ENCODE peak calls at places on chromosomes 13 and 19, in nine cellular contexts. One of them, this sample, is unnamed.

GRCh38 chr19:56301152-56301551 is 13.5 kb downstream of the ZSCAN5A start:
- DNase-seq in EL: no peak
- DNase-seq in endothelial cell: no peak
- DNase-seq in stimulated activated CD4-positive, alpha-beta T cell treated with anti-CD3 and anti-CD28 coated beads, Interleukin-2, amount 100 ng/mL, for 24 hours: no peak
- DNase-seq in mucosa of descending colon: no peak
- DNase-seq in T-cell: no peak
- DNase-seq in stimulated activated naive CD8-positive, alpha-beta T cell treated with anti-CD3 and anti-CD28 coated beads, Interleukin-15, Interleukin-2, amounts not matched to agents 100 U/mL and 50 U/mL, for 24 hours: no peak
- DNase-seq in AML-193: no peak
- DNase-seq in left colon: no peak
- DNase-seq in this sample: no peak

GRCh38 chr19:51271015-51271600 is 20.2 kb downstream of the SIGLECL1 start:
- DNase-seq in EL: no peak
- DNase-seq in endothelial cell: no peak
- DNase-seq in stimulated activated CD4-positive, alpha-beta T cell treated with anti-CD3 and anti-CD28 coated beads, Interleukin-2, amount 100 ng/mL, for 24 hours: no peak
- DNase-seq in mucosa of descending colon: no peak
- DNase-seq in T-cell: no peak
- DNase-seq in stimulated activated naive CD8-positive, alpha-beta T cell treated with anti-CD3 and anti-CD28 coated beads, Interleukin-15, Interleukin-2, amounts not matched to agents 100 U/mL and 50 U/mL, for 24 hours: no peak
- DNase-seq in AML-193: no peak
- DNase-seq in left colon: no peak
- DNase-seq in this sample: no peak

GRCh38 chr19:3978145-3978544 is 7.1 kb downstream of the EEF2 start:
- DNase-seq in EL: no peak
- DNase-seq in endothelial cell: no peak
- DNase-seq in stimulated activated CD4-positive, alpha-beta T cell treated with anti-CD3 and anti-CD28 coated beads, Interleukin-2, amount 100 ng/mL, for 24 hours: no peak
- DNase-seq in mucosa of descending colon: no peak
- DNase-seq in T-cell: no peak
- DNase-seq in stimulated activated naive CD8-positive, alpha-beta T cell treated with anti-CD3 and anti-CD28 coated beads, Interleukin-15, Interleukin-2, amounts not matched to agents 100 U/mL and 50 U/mL, for 24 hours: no peak
- DNase-seq in AML-193: no peak
- DNase-seq in left colon: no peak
- DNase-seq in this sample: no peak

GRCh38 chr19:2253106-2254051 is 2.8 kb downstream of the JSRP1 start:
- DNase-seq in EL: no peak
- DNase-seq in endothelial cell: no peak
- DNase-seq in stimulated activated CD4-positive, alpha-beta T cell treated with anti-CD3 and anti-CD28 coated beads, Interleukin-2, amount 100 ng/mL, for 24 hours: no peak
- DNase-seq in mucosa of descending colon: no peak
- DNase-seq in T-cell: no peak
- DNase-seq in stimulated activated naive CD8-positive, alpha-beta T cell treated with anti-CD3 and anti-CD28 coated beads, Interleukin-15, Interleukin-2, amounts not matched to agents 100 U/mL and 50 U/mL, for 24 hours: peak
- DNase-seq in AML-193: peak
- DNase-seq in left colon: no peak
- DNase-seq in this sample: no peak

GRCh38 chr19:7540761-7541480 is 5.4 kb downstream of the PNPLA6 start:
- DNase-seq in EL: peak
- DNase-seq in endothelial cell: no peak
- DNase-seq in stimulated activated CD4-positive, alpha-beta T cell treated with anti-CD3 and anti-CD28 coated beads, Interleukin-2, amount 100 ng/mL, for 24 hours: peak
- DNase-seq in mucosa of descending colon: no peak
- DNase-seq in T-cell: no peak
- DNase-seq in stimulated activated naive CD8-positive, alpha-beta T cell treated with anti-CD3 and anti-CD28 coated beads, Interleukin-15, Interleukin-2, amounts not matched to agents 100 U/mL and 50 U/mL, for 24 hours: peak
- DNase-seq in AML-193: no peak
- DNase-seq in left colon: no peak
- DNase-seq in this sample: peak

GRCh38 chr19:55836340-55836739 is at the start of gene NLRP4:
- DNase-seq in EL: no peak
- DNase-seq in endothelial cell: no peak
- DNase-seq in stimulated activated CD4-positive, alpha-beta T cell treated with anti-CD3 and anti-CD28 coated beads, Interleukin-2, amount 100 ng/mL, for 24 hours: no peak
- DNase-seq in mucosa of descending colon: no peak
- DNase-seq in T-cell: no peak
- DNase-seq in stimulated activated naive CD8-positive, alpha-beta T cell treated with anti-CD3 and anti-CD28 coated beads, Interleukin-15, Interleukin-2, amounts not matched to agents 100 U/mL and 50 U/mL, for 24 hours: no peak
- DNase-seq in AML-193: no peak
- DNase-seq in left colon: no peak
- DNase-seq in this sample: no peak

GRCh38 chr13:79018166-79018565 is 359.2 kb upstream of the OBI1 start:
- DNase-seq in EL: no peak
- DNase-seq in endothelial cell: no peak
- DNase-seq in stimulated activated CD4-positive, alpha-beta T cell treated with anti-CD3 and anti-CD28 coated beads, Interleukin-2, amount 100 ng/mL, for 24 hours: no peak
- DNase-seq in mucosa of descending colon: no peak
- DNase-seq in T-cell: no peak
- DNase-seq in stimulated activated naive CD8-positive, alpha-beta T cell treated with anti-CD3 and anti-CD28 coated beads, Interleukin-15, Interleukin-2, amounts not matched to agents 100 U/mL and 50 U/mL, for 24 hours: no peak
- DNase-seq in AML-193: no peak
- DNase-seq in left colon: no peak
- DNase-seq in this sample: no peak

GRCh38 chr19:2524840-2525723 is 49.2 kb downstream of the GADD45B start:
- DNase-seq in EL: peak
- DNase-seq in endothelial cell: no peak
- DNase-seq in stimulated activated CD4-positive, alpha-beta T cell treated with anti-CD3 and anti-CD28 coated beads, Interleukin-2, amount 100 ng/mL, for 24 hours: no peak
- DNase-seq in mucosa of descending colon: no peak
- DNase-seq in T-cell: no peak
- DNase-seq in stimulated activated naive CD8-positive, alpha-beta T cell treated with anti-CD3 and anti-CD28 coated beads, Interleukin-15, Interleukin-2, amounts not matched to agents 100 U/mL and 50 U/mL, for 24 hours: no peak
- DNase-seq in AML-193: no peak
- DNase-seq in left colon: no peak
- DNase-seq in this sample: peak

GRCh38 chr13:51978836-51979556 is 32.3 kb downstream of the ATP7B start:
- DNase-seq in EL: no peak
- DNase-seq in endothelial cell: no peak
- DNase-seq in stimulated activated CD4-positive, alpha-beta T cell treated with anti-CD3 and anti-CD28 coated beads, Interleukin-2, amount 100 ng/mL, for 24 hours: no peak
- DNase-seq in mucosa of descending colon: no peak
- DNase-seq in T-cell: no peak
- DNase-seq in stimulated activated naive CD8-positive, alpha-beta T cell treated with anti-CD3 and anti-CD28 coated beads, Interleukin-15, Interleukin-2, amounts not matched to agents 100 U/mL and 50 U/mL, for 24 hours: no peak
- DNase-seq in AML-193: no peak
- DNase-seq in left colon: peak
- DNase-seq in this sample: no peak

GRCh38 chr19:15357906-15358305 is 21.7 kb downstream of the AKAP8 start:
- DNase-seq in EL: no peak
- DNase-seq in endothelial cell: no peak
- DNase-seq in stimulated activated CD4-positive, alpha-beta T cell treated with anti-CD3 and anti-CD28 coated beads, Interleukin-2, amount 100 ng/mL, for 24 hours: no peak
- DNase-seq in mucosa of descending colon: no peak
- DNase-seq in T-cell: no peak
- DNase-seq in stimulated activated naive CD8-positive, alpha-beta T cell treated with anti-CD3 and anti-CD28 coated beads, Interleukin-15, Interleukin-2, amounts not matched to agents 100 U/mL and 50 U/mL, for 24 hours: no peak
- DNase-seq in AML-193: no peak
- DNase-seq in left colon: no peak
- DNase-seq in this sample: no peak

GRCh38 chr13:48783181-48783630 is 129.5 kb downstream of the CYSLTR2 start:
- DNase-seq in EL: peak
- DNase-seq in endothelial cell: no peak
- DNase-seq in stimulated activated CD4-positive, alpha-beta T cell treated with anti-CD3 and anti-CD28 coated beads, Interleukin-2, amount 100 ng/mL, for 24 hours: no peak
- DNase-seq in mucosa of descending colon: peak
- DNase-seq in T-cell: no peak
- DNase-seq in stimulated activated naive CD8-positive, alpha-beta T cell treated with anti-CD3 and anti-CD28 coated beads, Interleukin-15, Interleukin-2, amounts not matched to agents 100 U/mL and 50 U/mL, for 24 hours: no peak
- DNase-seq in AML-193: peak
- DNase-seq in left colon: peak
- DNase-seq in this sample: peak

GRCh38 chr19:10764340-10764894 is 46.5 kb downstream of the DNM2 start:
- DNase-seq in EL: no peak
- DNase-seq in endothelial cell: no peak
- DNase-seq in stimulated activated CD4-positive, alpha-beta T cell treated with anti-CD3 and anti-CD28 coated beads, Interleukin-2, amount 100 ng/mL, for 24 hours: no peak
- DNase-seq in mucosa of descending colon: peak
- DNase-seq in T-cell: no peak
- DNase-seq in stimulated activated naive CD8-positive, alpha-beta T cell treated with anti-CD3 and anti-CD28 coated beads, Interleukin-15, Interleukin-2, amounts not matched to agents 100 U/mL and 50 U/mL, for 24 hours: no peak
- DNase-seq in AML-193: no peak
- DNase-seq in left colon: peak
- DNase-seq in this sample: no peak

GRCh38 chr19:39514840-39515550 is at the start of gene SELENOV:
- DNase-seq in EL: no peak
- DNase-seq in endothelial cell: peak
- DNase-seq in stimulated activated CD4-positive, alpha-beta T cell treated with anti-CD3 and anti-CD28 coated beads, Interleukin-2, amount 100 ng/mL, for 24 hours: no peak
- DNase-seq in mucosa of descending colon: no peak
- DNase-seq in T-cell: no peak
- DNase-seq in stimulated activated naive CD8-positive, alpha-beta T cell treated with anti-CD3 and anti-CD28 coated beads, Interleukin-15, Interleukin-2, amounts not matched to agents 100 U/mL and 50 U/mL, for 24 hours: peak
- DNase-seq in AML-193: no peak
- DNase-seq in left colon: no peak
- DNase-seq in this sample: no peak

GRCh38 chr13:49419292-49419691 is 24.6 kb downstream of the CAB39L start:
- DNase-seq in EL: peak
- DNase-seq in endothelial cell: no peak
- DNase-seq in stimulated activated CD4-positive, alpha-beta T cell treated with anti-CD3 and anti-CD28 coated beads, Interleukin-2, amount 100 ng/mL, for 24 hours: no peak
- DNase-seq in mucosa of descending colon: no peak
- DNase-seq in T-cell: no peak
- DNase-seq in stimulated activated naive CD8-positive, alpha-beta T cell treated with anti-CD3 and anti-CD28 coated beads, Interleukin-15, Interleukin-2, amounts not matched to agents 100 U/mL and 50 U/mL, for 24 hours: no peak
- DNase-seq in AML-193: no peak
- DNase-seq in left colon: no peak
- DNase-seq in this sample: peak

GRCh38 chr19:7427944-7428343 is 60.9 kb downstream of the PEX11G start:
- DNase-seq in EL: peak
- DNase-seq in endothelial cell: no peak
- DNase-seq in stimulated activated CD4-positive, alpha-beta T cell treated with anti-CD3 and anti-CD28 coated beads, Interleukin-2, amount 100 ng/mL, for 24 hours: no peak
- DNase-seq in mucosa of descending colon: no peak
- DNase-seq in T-cell: no peak
- DNase-seq in stimulated activated naive CD8-positive, alpha-beta T cell treated with anti-CD3 and anti-CD28 coated beads, Interleukin-15, Interleukin-2, amounts not matched to agents 100 U/mL and 50 U/mL, for 24 hours: no peak
- DNase-seq in AML-193: no peak
- DNase-seq in left colon: no peak
- DNase-seq in this sample: peak